ENCODE peak calls at places on chromosomes 7 and 10, in seven cellular contexts. H is heart left ventricle, U is astrocyte, I is Caco-2, L is Peyer's patch, N is ovary, B is IMR-90. E is an unnamed sample.

GRCh38 chr10:73905256-73906018 is 5.5 kb upstream of the PLAU start:
- DNase-seq in H (no peak), U (no peak), I (no peak), L (no peak), N (no peak), B (no peak), E (no peak)

GRCh38 chr7:45180084-45180986 is 22.7 kb downstream of the RAMP3 start:
- DNase-seq in H (peak; percentile 10), U (no peak), I (peak; percentile 18), L (peak; percentile 29), N (no peak), B (no peak), E (peak; percentile 36)

GRCh38 chr7:130793855-130794618 is 60.0 kb upstream of the KLF14 start:
- DNase-seq in H (no peak), U (peak; percentile 33), I (no peak), L (no peak), N (peak; percentile 25), B (peak; percentile 22), E (no peak)

GRCh38 chr7:155961241-155962190 is 149.3 kb upstream of the SHH start:
- DNase-seq in H (no peak), U (peak; percentile 97), I (peak; percentile 22), L (peak; percentile 65), N (no peak), B (no peak), E (peak; percentile 68)

GRCh38 chr7:110148054-110148453 is 942.9 kb upstream of the LRRN3 start:
- DNase-seq in H (no peak), U (no peak), I (no peak), L (no peak), N (peak; percentile 4), B (no peak), E (no peak)

GRCh38 chr10:70348228-70348850 is 34.1 kb downstream of the LRRC20 start:
- DNase-seq in H (no peak), U (no peak), I (no peak), L (no peak), N (no peak), B (no peak), E (no peak)

GRCh38 chr10:8124436-8124835 is 69.9 kb downstream of the GATA3 start:
- DNase-seq in H (no peak), U (no peak), I (no peak), L (no peak), N (no peak), B (no peak), E (no peak)

GRCh38 chr7:30702200-30702599 is 19.9 kb upstream of the CRHR2 start:
- DNase-seq in H (no peak), U (no peak), I (no peak), L (peak; percentile 19), N (no peak), B (no peak), E (no peak)

GRCh38 chr7:134690614-134691504 is 44.2 kb downstream of the BPGM start:
- DNase-seq in H (no peak), U (peak; percentile 85), I (no peak), L (no peak), N (no peak), B (peak; percentile 24), E (no peak)
- H3K4me1 ChIP-seq in H (peaks cover 41% of the 10 kb centered on the region), U (peaks cover 53% of the 10 kb centered on the region), I (peaks cover 12% of the 10 kb centered on the region), L (no peaks in the 10 kb centered on the region), N (peaks cover 27% of the 10 kb centered on the region), B (peaks cover 35% of the 10 kb centered on the region), E (peaks cover 13% of the 10 kb centered on the region)

DNA sequence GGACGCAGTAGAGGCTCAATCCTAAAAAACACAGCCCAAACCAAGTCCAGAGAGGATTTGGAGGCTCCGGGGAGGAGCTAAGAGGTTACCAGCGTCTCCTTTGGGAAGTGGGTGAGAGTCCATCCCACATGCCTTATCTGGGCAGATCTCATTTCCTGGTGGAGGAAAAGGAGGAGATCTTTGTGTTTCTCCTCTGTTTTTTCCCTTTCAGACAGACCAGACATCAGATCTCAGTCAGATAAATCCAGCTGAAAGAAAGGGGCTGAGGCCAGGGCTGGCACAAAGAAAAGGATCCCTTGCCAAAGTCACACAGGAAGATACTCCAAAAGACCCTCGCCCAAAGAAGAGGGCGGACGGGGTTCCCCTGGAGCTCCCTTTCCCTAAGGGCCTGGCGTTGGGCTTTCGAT is 58.3 kb upstream of the COMTD1 start:
- DNase-seq in H (no peak), U (no peak), I (no peak), L (no peak), N (no peak), B (no peak), E (no peak)
- H3K4me3 ChIP-seq in H (peak overlapping the region; percentile 65), U (no peak overlapping the region), I (no peak overlapping the region), L (no peak overlapping the region), N (no peak overlapping the region), B (no peak overlapping the region), E (peak overlapping the region; percentile 58)

GRCh38 chr7:32142649-32143048 is 72.4 kb upstream of the PDE1C start:
- DNase-seq in H (no peak), U (peak; percentile 85), I (no peak), L (no peak), N (no peak), B (peak; percentile 80), E (no peak)

GRCh38 chr7:32143271-32143670 is 73.1 kb upstream of the PDE1C start:
- DNase-seq in H (no peak), U (peak; percentile 54), I (no peak), L (no peak), N (no peak), B (peak; percentile 32), E (no peak)

GRCh38 chr7:32145911-32146310 is 75.7 kb upstream of the PDE1C start:
- DNase-seq in H (no peak), U (no peak), I (no peak), L (no peak), N (no peak), B (no peak), E (no peak)

GRCh38 chr7:32140540-32140939 is 70.3 kb upstream of the PDE1C start:
- DNase-seq in H (no peak), U (no peak), I (no peak), L (no peak), N (no peak), B (no peak), E (no peak)
- TF ChIP-seq CTCF in H (no peak), U (no peak), I (no peak), L (no peak), N (no peak), B (no peak), E (no peak)

DNA sequence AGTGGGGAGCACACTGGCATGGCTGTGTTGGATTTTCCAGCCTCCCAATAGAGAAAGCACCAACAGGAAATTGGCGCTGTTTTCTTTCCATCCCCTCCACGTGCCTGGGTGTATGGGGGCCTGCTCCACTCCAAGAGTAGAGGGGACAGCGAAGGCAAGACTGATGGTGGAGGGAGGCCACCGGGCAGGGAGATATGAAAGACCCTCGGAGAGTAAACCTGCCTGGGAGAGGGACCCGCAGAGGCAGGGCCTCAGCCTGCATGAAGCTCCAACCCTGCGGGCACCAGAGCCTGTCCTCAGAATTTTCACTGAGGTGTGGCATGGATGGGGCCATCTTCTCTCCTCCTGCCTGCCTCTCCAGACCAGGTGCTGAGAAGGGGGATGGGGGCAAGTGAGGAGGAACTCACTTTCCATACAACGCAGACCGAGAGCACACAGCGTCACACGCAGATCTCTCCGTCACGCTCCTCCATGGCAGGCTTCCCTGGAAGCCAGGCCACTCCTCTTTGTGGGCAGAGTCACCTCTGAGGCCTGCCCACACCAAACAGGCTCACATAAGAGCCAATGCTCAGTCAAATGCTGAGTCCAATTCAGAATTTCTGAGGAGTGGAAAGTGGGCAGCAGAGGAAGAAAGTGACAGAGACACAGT is 18.8 kb downstream of the ANXA11 start:
- DNase-seq in H (peak; percentile 75), U (no peak), I (no peak), L (peak; percentile 44), N (no peak), B (no peak), E (peak; percentile 53)
- H3K4me1 ChIP-seq in H (peaks cover 93% of the 10 kb centered on the region), U (no peaks in the 10 kb centered on the region), I (peaks cover 5% of the 10 kb centered on the region), L (peaks cover 31% of the 10 kb centered on the region), N (peaks cover 19% of the 10 kb centered on the region), B (peaks cover 20% of the 10 kb centered on the region), E (peaks cover 89% of the 10 kb centered on the region)

E was measured in lower lobe of right lung.